ENCODE peak calls at places on chromosomes 5 and 9, in five cellular contexts. M is tibial nerve; R is CD8-positive, alpha-beta T cell; K is CD4-positive, alpha-beta memory T cell; Q is pancreas. Z is an unnamed sample.
A peak's percentile ranks its signal among the peaks of the same experiment; 100 is the strongest.

GRCh38 chr9:93081081-93081529 is 14.9 kb upstream of the CARD19 start:
- DNase-seq in M (no peak), Q (no peak), R (peak; percentile 43), K (no peak), Z (no peak)

GRCh38 chr9:70947086-70947485 is 174.3 kb downstream of the TRPM3 start:
- DNase-seq in K (no peak), R (no peak), Q (no peak), M (no peak), Z (no peak)

GRCh38 chr5:122310886-122311285 is 1.2 kb upstream of the SNCAIP start:
- DNase-seq in K (no peak), Q (no peak), M (no peak), R (no peak), Z (no peak)

GRCh38 chr9:111598730-111599091 is 736 bp downstream of the PTGR1 start:
- DNase-seq in R (no peak), M (peak; percentile 28), K (peak; percentile 14), Q (peak; percentile 29), Z (peak; percentile 40)

GRCh38 chr5:107615173-107615856 is 55.4 kb downstream of the EFNA5 start:
- DNase-seq in Q (no peak), R (no peak), M (no peak), K (no peak), Z (no peak)

GRCh38 chr9:80650964-80651555 is 1038.3 kb downstream of the TLE1 start:
- DNase-seq in M (no peak), K (no peak), R (no peak), Q (no peak), Z (no peak)

GRCh38 chr5:167797933-167798332 is 493.5 kb upstream of the WWC1 start:
- DNase-seq in R (no peak), K (no peak), Q (no peak), M (no peak), Z (no peak)

GRCh38 chr5:110865400-110866094 is 126.7 kb downstream of the SLC25A46 start:
- DNase-seq in K (no peak), M (no peak), Q (no peak), R (no peak), Z (no peak)

GRCh38 chr9:114925672-114926071 is 4.7 kb downstream of the TNFSF8 start:
- DNase-seq in K (no peak), M (no peak), Q (no peak), R (no peak), Z (no peak)

GRCh38 chr9:114928092-114928491 is 2.3 kb downstream of the TNFSF8 start:
- DNase-seq in Q (no peak), R (no peak), K (no peak), M (no peak), Z (no peak)

GRCh38 chr9:114925039-114925438 is 5.4 kb downstream of the TNFSF8 start:
- DNase-seq in K (no peak), M (no peak), R (no peak), Q (no peak), Z (no peak)

GRCh38 chr9:114923918-114924317 is 6.5 kb downstream of the TNFSF8 start:
- DNase-seq in K (no peak), Q (no peak), M (no peak), R (no peak), Z (no peak)

GRCh38 chr9:114924327-114924726 is 6.1 kb downstream of the TNFSF8 start:
- DNase-seq in K (no peak), M (no peak), Q (no peak), R (no peak), Z (no peak)
- H3K27me3 ChIP-seq in K (no peaks in the 10 kb centered on the region), M (no peaks in the 10 kb centered on the region), Q (no peaks in the 10 kb centered on the region), R (no peaks in the 10 kb centered on the region), Z (peaks cover 2% of the 10 kb centered on the region)

GRCh38 chr9:126617003-126617739 is 3.4 kb downstream of the LMX1B start:
- DNase-seq in M (no peak), R (no peak), K (no peak), Q (no peak), Z (no peak)

GRCh38 chr9:126614455-126615248 is 924 bp downstream of the LMX1B start:
- DNase-seq in K (no peak), M (no peak), R (no peak), Q (no peak), Z (no peak)

GRCh38 chr9:126615251-126615790 is 1.6 kb downstream of the LMX1B start:
- DNase-seq in M (peak; percentile 27), Q (no peak), R (no peak), K (no peak), Z (peak; percentile 42)

GRCh38 chr9:126616521-126616976 is 2.8 kb downstream of the LMX1B start:
- DNase-seq in M (no peak), R (no peak), Q (no peak), K (no peak), Z (no peak)

DNA sequence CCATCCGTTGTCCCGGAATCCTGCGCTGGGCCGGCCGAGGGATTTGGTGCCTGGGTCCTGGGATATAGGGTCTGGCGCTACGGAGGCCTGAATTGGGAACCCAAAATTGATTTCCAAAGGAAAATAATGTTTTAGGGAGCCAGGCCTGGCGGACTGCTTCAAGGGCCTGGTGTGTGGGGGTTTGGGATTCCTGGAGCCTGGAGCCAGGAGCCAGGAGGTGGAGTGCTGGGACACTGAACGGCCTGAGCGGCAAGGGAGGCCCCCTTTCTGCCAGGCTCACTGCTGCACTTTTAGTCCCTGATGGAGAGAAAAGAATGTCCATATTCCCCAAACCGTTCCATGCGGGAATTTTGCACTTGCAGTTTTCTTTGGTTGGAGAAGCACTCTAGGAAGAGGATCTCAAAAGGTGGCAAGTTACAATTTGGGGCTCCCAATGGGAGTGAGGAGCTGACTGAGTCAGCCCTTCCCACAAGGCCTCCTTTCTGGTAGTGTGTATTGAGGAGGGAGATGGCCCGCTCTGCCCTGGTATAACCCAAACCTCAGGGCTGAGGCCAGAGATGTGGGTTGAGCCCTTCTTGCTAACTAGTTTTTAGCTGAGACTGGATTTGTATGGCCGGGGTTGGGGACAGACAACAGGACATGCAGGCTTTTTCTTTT is 2.2 kb downstream of the LMX1B start:
- DNase-seq in R (no peak), K (no peak), Q (no peak), M (no peak), Z (no peak)
- H3K27me3 ChIP-seq in R (peaks cover 28% of the 10 kb centered on the region), K (peaks cover 48% of the 10 kb centered on the region), Q (peaks cover 4% of the 10 kb centered on the region), M (no peaks in the 10 kb centered on the region), Z (peaks cover 68% of the 10 kb centered on the region)

GRCh38 chr9:124040186-124040920 is 28.8 kb downstream of the LHX2 start:
- DNase-seq in Q (no peak), M (no peak), R (no peak), K (no peak), Z (no peak)

GRCh38 chr9:124044448-124044847 is 32.9 kb downstream of the LHX2 start:
- DNase-seq in K (no peak), R (no peak), Q (no peak), M (no peak), Z (no peak)

GRCh38 chr9:124040935-124041816 is 29.6 kb downstream of the LHX2 start:
- DNase-seq in M (peak; percentile 39), R (peak; percentile 62), Q (no peak), K (peak; percentile 41), Z (no peak)

GRCh38 chr9:124042168-124042775 is 30.7 kb downstream of the LHX2 start:
- DNase-seq in K (no peak), R (no peak), Q (no peak), M (no peak), Z (no peak)

DNA sequence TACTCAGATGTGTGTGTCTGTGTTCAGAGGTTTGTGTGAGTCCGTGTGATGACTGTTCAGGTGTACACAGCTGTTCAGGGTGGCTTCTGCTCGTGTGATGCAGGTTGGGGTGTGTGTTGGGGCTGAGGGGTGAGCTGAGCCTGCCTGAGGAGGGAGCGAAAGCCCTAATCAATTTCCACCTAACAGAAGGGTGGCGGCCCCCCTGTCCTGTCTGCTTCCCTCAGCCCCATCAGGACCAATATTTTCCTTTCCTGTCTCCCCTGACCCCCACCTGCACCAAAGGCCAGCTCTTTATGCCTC is 30.2 kb downstream of the LHX2 start:
- DNase-seq in M (no peak), Q (no peak), K (no peak), R (no peak), Z (no peak)
- H3K27me3 ChIP-seq in M (no peaks in the 10 kb centered on the region), Q (peaks cover 6% of the 10 kb centered on the region), K (peaks cover 16% of the 10 kb centered on the region), R (peaks cover 17% of the 10 kb centered on the region), Z (no peaks in the 10 kb centered on the region)

DNA sequence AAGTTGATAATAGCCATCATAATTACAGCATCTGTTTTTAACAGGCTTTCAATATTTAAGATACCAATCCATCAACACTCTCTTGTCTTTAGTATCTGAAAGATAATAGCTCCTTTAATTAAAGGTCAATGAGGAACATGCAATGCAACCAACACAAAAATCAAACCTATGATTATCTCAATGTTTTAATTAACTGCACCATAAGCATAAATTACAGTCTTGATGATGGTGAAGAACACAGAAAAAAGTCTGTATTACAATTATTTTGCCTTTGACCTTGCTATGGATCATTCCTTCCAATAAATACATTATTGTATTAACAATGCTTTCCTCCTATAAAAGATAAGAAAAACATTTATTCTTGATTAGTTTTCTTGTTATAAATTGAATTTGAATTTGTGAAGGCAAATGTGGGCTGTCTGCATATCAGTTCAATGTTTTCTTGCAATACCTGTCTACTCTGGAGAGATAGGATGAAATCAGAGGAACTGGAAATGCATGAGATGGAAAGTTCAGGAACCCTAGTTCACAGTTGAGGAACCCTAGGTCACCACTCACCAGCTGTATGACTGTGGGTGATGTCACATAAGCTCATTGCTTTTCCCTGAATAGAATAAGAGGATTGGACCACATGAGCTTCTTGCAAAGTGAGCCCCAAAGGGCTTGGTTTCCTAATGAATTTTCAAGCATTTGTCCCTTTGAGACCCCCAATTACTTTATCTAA is 58.5 kb upstream of the ANXA1 start:
- DNase-seq in R (no peak), K (no peak), Q (no peak), M (no peak), Z (no peak)
- H3K27me3 ChIP-seq in R (no peaks in the 10 kb centered on the region), K (no peaks in the 10 kb centered on the region), Q (no peaks in the 10 kb centered on the region), M (no peaks in the 10 kb centered on the region), Z (no peaks in the 10 kb centered on the region)

GRCh38 chr5:2738700-2739359 is 12.6 kb downstream of the IRX2 start:
- DNase-seq in M (no peak), Q (no peak), R (peak; percentile 38), K (no peak), Z (no peak)

GRCh38 chr5:2737273-2738155 is 14.0 kb downstream of the IRX2 start:
- DNase-seq in M (no peak), R (no peak), K (no peak), Q (no peak), Z (no peak)

GRCh38 chr5:2735996-2736395 is 15.5 kb downstream of the IRX2 start:
- DNase-seq in K (no peak), Q (no peak), R (peak; percentile 42), M (no peak), Z (no peak)

GRCh38 chr5:2738156-2738699 is 13.2 kb downstream of the IRX2 start:
- DNase-seq in R (peak; percentile 31), K (no peak), Q (no peak), M (no peak), Z (no peak)

DNA sequence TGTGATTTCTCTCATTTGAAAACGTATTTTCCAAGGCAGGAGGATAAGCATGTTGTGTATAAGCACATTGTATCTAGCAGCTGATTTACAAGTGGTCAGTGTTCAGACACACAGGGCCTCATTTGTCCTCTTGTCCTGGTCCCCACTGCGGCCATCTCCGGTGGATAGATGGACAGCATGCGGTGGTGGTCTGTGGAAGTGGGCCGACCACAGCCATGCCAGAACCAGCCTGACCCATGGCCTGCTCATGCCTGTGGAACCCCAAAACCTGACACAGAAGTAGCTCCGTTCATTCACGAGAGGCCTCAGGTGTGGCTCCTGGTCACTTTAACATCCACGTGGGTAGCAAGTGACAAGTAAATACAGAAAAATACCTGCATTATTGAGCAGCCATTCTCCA is 14.6 kb downstream of the IRX2 start:
- DNase-seq in M (no peak), R (no peak), K (no peak), Q (no peak), Z (no peak)
- H3K27me3 ChIP-seq in M (no peaks in the 10 kb centered on the region), R (no peaks in the 10 kb centered on the region), K (no peaks in the 10 kb centered on the region), Q (peaks cover 13% of the 10 kb centered on the region), Z (peaks cover 37% of the 10 kb centered on the region)

Z was measured in small intestine.